ENCODE peak calls at places on chromosomes 11 and 22, in nine cellular contexts. Y is AG10803, Q is retinal pigment epithelial cell, P is body of pancreas, X is spleen, T is MCF 10A, M is fibroblast of lung, G is HFFc6, R is chondrocyte. N is an unnamed sample.

GRCh38 chr11:120302001-120302805 is 22.9 kb upstream of the TLCD5 start:
- DNase-seq in R (no peak), Q (no peak), M (no peak), X (no peak), T (no peak), Y (no peak), P (peak), G (no peak), N (no peak)

GRCh38 chr22:48931452-48931851 is 896.2 kb downstream of the BRD1 start:
- DNase-seq in R (no peak), Y (no peak), M (no peak), T (no peak), P (no peak), G (no peak), X (no peak), Q (no peak), N (no peak)

GRCh38 chr11:96186806-96187205 is 156.2 kb downstream of the MAML2 start:
- DNase-seq in G (no peak), Q (no peak), P (no peak), X (no peak), Y (no peak), M (no peak), T (no peak), R (no peak), N (no peak)

GRCh38 chr22:50247748-50248147 is 2.9 kb upstream of the TUBGCP6 start:
- DNase-seq in P (no peak), Y (peak), X (no peak), R (no peak), M (peak), T (peak), Q (no peak), G (peak), N (peak)

GRCh38 chr11:8806974-8807373 is 104.0 kb upstream of the AKIP1 start:
- DNase-seq in Q (no peak), T (no peak), R (no peak), P (no peak), M (no peak), G (no peak), X (no peak), Y (no peak), N (no peak)

GRCh38 chr11:121161349-121161917 is 60.4 kb downstream of the TECTA start:
- DNase-seq in X (no peak), M (no peak), Y (no peak), Q (no peak), R (no peak), G (no peak), T (no peak), P (no peak), N (no peak)

GRCh38 chr22:31346733-31347250 is 646 bp upstream of the PATZ1 start:
- DNase-seq in Y (no peak), R (no peak), M (peak), Q (no peak), T (peak), X (peak), G (no peak), P (peak), N (peak)

GRCh38 chr11:112859787-112860186 is 101.4 kb upstream of the NCAM1 start:
- DNase-seq in G (no peak), M (no peak), P (no peak), Y (no peak), X (no peak), R (no peak), T (no peak), Q (no peak), N (no peak)

GRCh38 chr11:120065876-120066275 is 72.0 kb downstream of the TRIM29 start:
- DNase-seq in M (no peak), P (no peak), X (no peak), Y (no peak), R (no peak), G (no peak), Q (no peak), T (no peak), N (no peak)

GRCh38 chr22:30922151-30922611 is 46.4 kb downstream of the MORC2 start:
- DNase-seq in M (peak), P (peak), Q (no peak), X (peak), T (no peak), R (no peak), Y (peak), G (no peak), N (peak)

GRCh38 chr22:42202669-42203068 is 67.8 kb downstream of the TCF20 start:
- DNase-seq in T (no peak), Y (peak), R (no peak), G (no peak), M (peak), X (no peak), Q (peak), P (no peak), N (peak)

GRCh38 chr11:60748225-60748624 is 8.4 kb upstream of the MS4A15 start:
- DNase-seq in P (no peak), M (no peak), G (no peak), Q (no peak), X (no peak), Y (no peak), R (no peak), T (no peak), N (no peak)

GRCh38 chr11:1235615-1236315 is 12.9 kb downstream of the MUC5B start:
- DNase-seq in X (peak), R (peak), Q (no peak), M (no peak), Y (no peak), T (no peak), P (peak), G (no peak), N (no peak)

GRCh38 chr22:49993649-49994360 is 18.8 kb downstream of the IL17REL start:
- DNase-seq in X (no peak), T (no peak), R (no peak), G (no peak), M (no peak), Y (no peak), Q (no peak), P (no peak), N (no peak)

GRCh38 chr11:42237701-42238235 is 778.3 kb upstream of the LRRC4C start:
- DNase-seq in G (peak), M (peak), X (no peak), Q (peak), Y (peak), T (peak), R (no peak), P (no peak), N (no peak)

GRCh38 chr11:76576166-76576565 is 94.4 kb downstream of the LRRC32 start:
- DNase-seq in Y (no peak), P (no peak), X (no peak), G (no peak), M (no peak), R (no peak), Q (no peak), T (no peak), N (no peak)

GRCh38 chr11:126007263-126007662 is 55.4 kb downstream of the CDON start:
- DNase-seq in X (no peak), M (peak), P (no peak), G (peak), Y (peak), R (no peak), T (peak), Q (no peak), N (no peak)

GRCh38 chr11:118845369-118845768 is 38.3 kb upstream of the CXCR5 start:
- DNase-seq in Q (no peak), G (no peak), P (no peak), X (no peak), M (peak), Y (peak), R (no peak), T (peak), N (no peak)

GRCh38 chr11:73792584-73792983 is 4.9 kb downstream of the MRPL48 start:
- DNase-seq in G (no peak), M (no peak), Q (no peak), R (no peak), Y (no peak), P (no peak), T (no peak), X (no peak), N (no peak)

GRCh38 chr22:44459041-44459440 is 39.0 kb downstream of the RTL6 start:
- DNase-seq in Q (no peak), T (no peak), Y (no peak), R (no peak), X (peak), M (no peak), P (no peak), G (no peak), N (no peak)

GRCh38 chr11:69055598-69056516 is 7.1 kb downstream of the TPCN2 start:
- DNase-seq in X (peak), G (no peak), R (no peak), M (no peak), T (no peak), P (no peak), Q (no peak), Y (no peak), N (peak)

GRCh38 chr11:118311518-118311917 is 7.0 kb downstream of the CD3E start:
- DNase-seq in X (no peak), M (no peak), G (no peak), P (no peak), Q (no peak), T (peak), Y (no peak), R (no peak), N (no peak)

GRCh38 chr11:18618341-18619025 is 15.7 kb downstream of the SPTY2D1 start:
- DNase-seq in P (peak), M (peak), R (no peak), Q (no peak), T (no peak), X (no peak), G (no peak), Y (peak), N (no peak)

GRCh38 chr11:66868726-66869291 is 11.9 kb downstream of the LRFN4 start:
- DNase-seq in G (no peak), M (peak), Q (no peak), R (no peak), T (peak), P (peak), X (peak), Y (no peak), N (peak)

GRCh38 chr22:41308544-41308947 is 7.2 kb downstream of the ZC3H7B start:
- DNase-seq in Q (no peak), M (no peak), G (no peak), R (no peak), X (no peak), T (no peak), Y (peak), P (peak), N (no peak)

DNA sequence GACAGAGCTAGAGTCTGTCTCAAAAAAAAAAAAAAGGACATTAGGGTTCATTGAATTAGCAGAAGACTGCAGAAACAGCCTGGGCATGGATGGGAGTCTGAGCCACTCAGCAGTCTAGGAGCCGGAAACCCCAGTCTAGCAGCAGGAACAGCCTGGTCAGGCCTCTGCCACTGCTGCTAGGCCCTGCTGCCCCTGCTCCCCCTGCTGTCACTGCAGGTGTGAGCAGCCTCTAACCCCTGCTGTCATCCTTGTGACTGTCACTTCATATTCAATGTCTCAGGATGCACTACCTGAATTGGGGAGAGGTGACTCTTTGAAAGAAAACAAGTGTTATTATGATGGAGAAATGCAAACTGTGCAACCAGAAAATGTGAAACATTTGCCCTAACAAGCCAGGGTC is 7.0 kb upstream of the DDX17 start:
- DNase-seq in M (no peak), Y (no peak), R (no peak), X (peak), Q (no peak), G (no peak), T (no peak), P (no peak), N (peak)
- TF ChIP-seq CTCF in M (no peak), Y (no peak), R (no peak), X (peak), Q (no peak), G (no peak), T (no peak), P (no peak), N (no peak)

GRCh38 chr11:34146411-34146810 is 41.0 kb downstream of the NAT10 start:
- DNase-seq in T (no peak), R (peak), G (no peak), Y (no peak), X (no peak), Q (no peak), M (no peak), P (no peak), N (no peak)

GRCh38 chr11:34145847-34146381 is 40.5 kb downstream of the NAT10 start:
- DNase-seq in G (no peak), M (no peak), Q (no peak), P (no peak), X (no peak), R (peak), Y (no peak), T (no peak), N (no peak)

GRCh38 chr11:34143048-34143447 is 37.6 kb downstream of the NAT10 start:
- DNase-seq in X (peak), G (no peak), T (no peak), M (no peak), R (peak), Y (no peak), Q (no peak), P (no peak), N (no peak)

GRCh38 chr11:34146866-34147265 is 41.4 kb downstream of the NAT10 start:
- DNase-seq in M (no peak), R (peak), P (no peak), Q (no peak), X (no peak), G (no peak), Y (no peak), T (no peak), N (no peak)

DNA sequence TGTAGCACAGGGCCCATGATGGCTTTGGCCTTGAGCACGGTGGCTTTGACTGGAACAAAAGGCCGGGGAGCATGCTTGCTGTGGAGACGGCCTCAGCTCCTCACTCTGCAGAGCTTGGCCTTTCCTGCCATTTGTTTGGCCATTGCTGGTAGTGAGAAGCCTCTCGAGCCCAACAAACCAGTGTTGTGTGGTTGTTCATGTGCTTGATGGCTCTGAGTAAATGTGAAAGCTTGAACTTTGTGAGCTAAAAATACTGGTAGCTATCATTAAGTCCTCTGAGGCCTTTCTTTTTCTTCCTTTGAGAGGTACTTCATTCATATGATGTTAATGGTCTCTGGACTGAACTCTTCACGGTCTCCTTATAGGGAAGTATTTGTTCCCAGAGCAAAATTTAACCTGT is 39.6 kb downstream of the NAT10 start:
- DNase-seq in R (peak), X (no peak), G (no peak), P (no peak), T (no peak), Q (no peak), M (no peak), Y (no peak), N (no peak)
- TF ChIP-seq CTCF in R (no peak), X (no peak), G (no peak), P (no peak), T (no peak), Q (no peak), M (no peak), Y (no peak), N (no peak)

DNA sequence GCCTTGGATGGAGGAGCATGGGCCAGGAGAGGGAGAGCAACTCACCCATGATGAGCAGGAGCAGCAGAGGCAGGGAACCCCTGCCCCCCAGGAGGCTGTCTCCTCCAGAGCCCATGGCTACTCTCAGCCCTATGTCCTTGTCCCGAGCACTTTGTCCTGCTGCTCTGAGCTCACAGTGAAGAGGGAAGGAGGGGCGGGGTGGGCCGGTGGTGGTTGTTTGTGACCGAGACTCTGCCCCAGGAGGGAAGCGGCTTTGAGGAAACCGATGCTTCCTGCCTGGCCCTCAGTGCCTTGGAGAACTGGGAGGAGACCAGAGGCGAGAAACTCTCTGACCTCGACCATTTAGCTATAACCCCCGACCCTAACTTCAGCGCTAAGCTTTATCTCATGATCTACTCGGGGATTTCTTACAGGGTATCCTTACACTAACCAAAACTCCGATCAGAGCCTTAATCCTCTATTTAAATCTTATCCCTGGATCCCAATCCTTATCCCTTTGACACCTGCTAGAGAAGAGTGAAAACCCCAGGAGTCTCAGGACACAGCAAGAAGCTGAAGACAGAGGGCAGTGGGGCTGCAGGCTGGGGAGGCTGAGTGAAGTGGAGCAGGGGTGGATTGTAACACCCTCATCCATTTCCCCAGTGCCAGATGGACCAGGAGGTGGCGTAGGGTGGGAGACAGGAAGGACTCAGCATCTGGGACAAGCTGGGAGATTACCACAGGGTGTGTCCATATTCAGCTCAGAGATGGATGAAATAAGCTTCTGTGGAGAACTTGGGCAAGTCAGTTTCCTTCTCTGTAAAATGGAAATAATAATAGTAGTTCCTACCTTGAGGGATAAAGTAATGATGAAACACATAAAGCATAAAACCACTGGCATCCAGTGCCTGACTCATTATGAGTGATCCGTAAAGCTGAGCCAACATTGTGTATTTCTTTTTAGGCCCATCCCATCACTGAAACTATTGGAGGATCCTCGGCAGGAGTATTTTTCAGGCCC is at the start of gene ROBO4:
- DNase-seq in Q (peak), P (no peak), G (peak), Y (peak), X (peak), R (no peak), M (peak), T (peak), N (no peak)
- TF ChIP-seq CTCF in Q (no peak), P (no peak), G (peak), Y (peak), X (no peak), R (no peak), M (no peak), T (no peak), N (no peak)

DNA sequence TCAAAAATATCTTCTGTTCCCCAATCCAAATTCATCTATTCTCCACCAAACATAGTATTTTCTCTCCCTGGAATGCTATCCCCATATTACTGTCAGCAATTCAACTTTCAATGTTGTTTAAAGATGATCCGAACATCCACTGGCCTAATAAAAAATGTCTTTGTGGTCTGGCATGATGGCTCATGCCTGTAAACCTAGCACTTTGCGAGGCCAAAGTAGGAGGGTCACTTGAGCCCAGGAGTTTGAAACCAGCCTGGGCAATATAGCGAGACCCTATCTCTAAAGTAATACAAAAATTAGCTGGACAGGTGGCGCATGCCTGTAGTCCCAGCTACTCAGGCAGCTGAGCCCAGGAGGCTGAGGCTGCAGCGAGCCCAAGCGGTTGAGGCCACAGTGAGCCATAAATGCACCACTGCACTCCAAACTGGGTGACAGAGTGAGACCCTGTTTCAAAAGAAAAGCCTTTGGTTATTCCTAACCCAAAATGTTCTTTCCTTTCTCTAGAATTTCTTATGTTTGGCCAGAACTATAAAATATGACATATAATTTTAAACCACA is 29.8 kb downstream of the SIK3 start:
- DNase-seq in Y (no peak), T (no peak), G (no peak), Q (no peak), X (no peak), P (no peak), M (no peak), R (no peak), N (no peak)
- TF ChIP-seq CTCF in Y (no peak), T (no peak), G (no peak), Q (no peak), X (no peak), P (no peak), M (no peak), R (no peak), N (no peak)